ENCODE peak calls at places on chromosomes 12 and 14, in six cellular contexts. One of them, this sample, is unnamed.

GRCh38 chr14:94117856-94118255 is 7.3 kb downstream of the IFI27 start:
- DNase-seq in IMR-90: no peak
- DNase-seq in mesenchymal stem cell: no peak
- DNase-seq in neuronal stem cell: no peak
- DNase-seq in H1: no peak
- DNase-seq in trophoblast cell: no peak
- DNase-seq in this sample: no peak

GRCh38 chr14:105830171-105830570 is 303.8 kb downstream of the TMEM121 start:
- DNase-seq in IMR-90: no peak
- DNase-seq in mesenchymal stem cell: no peak
- DNase-seq in neuronal stem cell: no peak
- DNase-seq in H1: no peak
- DNase-seq in trophoblast cell: no peak
- DNase-seq in this sample: no peak

GRCh38 chr12:113232787-113233585 is 11.7 kb downstream of the TPCN1 start:
- DNase-seq in IMR-90: no peak
- DNase-seq in mesenchymal stem cell: no peak
- DNase-seq in neuronal stem cell: no peak
- DNase-seq in H1: peak
- DNase-seq in trophoblast cell: no peak
- DNase-seq in this sample: peak

GRCh38 chr14:22474730-22475351 is 114.2 kb downstream of the DAD1 start:
- DNase-seq in IMR-90: peak
- DNase-seq in mesenchymal stem cell: no peak
- DNase-seq in neuronal stem cell: no peak
- DNase-seq in H1: no peak
- DNase-seq in trophoblast cell: no peak
- DNase-seq in this sample: no peak

GRCh38 chr12:14845350-14845750 is 2.0 kb upstream of the ART4 start:
- DNase-seq in IMR-90: peak
- DNase-seq in mesenchymal stem cell: peak
- DNase-seq in neuronal stem cell: peak
- DNase-seq in H1: no peak
- DNase-seq in trophoblast cell: peak
- DNase-seq in this sample: no peak

GRCh38 chr14:32662234-32662633 is 276.4 kb upstream of the NPAS3 start:
- DNase-seq in IMR-90: no peak
- DNase-seq in mesenchymal stem cell: peak
- DNase-seq in neuronal stem cell: no peak
- DNase-seq in H1: no peak
- DNase-seq in trophoblast cell: no peak
- DNase-seq in this sample: no peak

GRCh38 chr12:88247241-88247643 is 105.1 kb downstream of the TMTC3 start:
- DNase-seq in IMR-90: peak
- DNase-seq in mesenchymal stem cell: peak
- DNase-seq in neuronal stem cell: no peak
- DNase-seq in H1: no peak
- DNase-seq in trophoblast cell: no peak
- DNase-seq in this sample: no peak

GRCh38 chr12:56315256-56315625 is 547 bp downstream of the CNPY2 start:
- DNase-seq in IMR-90: no peak
- DNase-seq in mesenchymal stem cell: no peak
- DNase-seq in neuronal stem cell: no peak
- DNase-seq in H1: no peak
- DNase-seq in trophoblast cell: no peak
- DNase-seq in this sample: no peak

GRCh38 chr12:128792881-128793280 is 30.9 kb downstream of the SLC15A4 start:
- DNase-seq in IMR-90: no peak
- DNase-seq in mesenchymal stem cell: no peak
- DNase-seq in neuronal stem cell: no peak
- DNase-seq in H1: no peak
- DNase-seq in trophoblast cell: no peak
- DNase-seq in this sample: no peak

GRCh38 chr14:56131004-56131864 is 13.0 kb downstream of the PELI2 start:
- DNase-seq in IMR-90: no peak
- DNase-seq in mesenchymal stem cell: no peak
- DNase-seq in neuronal stem cell: no peak
- DNase-seq in H1: no peak
- DNase-seq in trophoblast cell: no peak
- DNase-seq in this sample: no peak

GRCh38 chr12:103840399-103840880 is 594 bp downstream of the NT5DC3 start:
- DNase-seq in IMR-90: peak
- DNase-seq in mesenchymal stem cell: peak
- DNase-seq in neuronal stem cell: no peak
- DNase-seq in H1: no peak
- DNase-seq in trophoblast cell: no peak
- DNase-seq in this sample: no peak

GRCh38 chr14:18656627-18657026 is 55.7 kb downstream of the OR11H12 start:
- DNase-seq in IMR-90: no peak
- DNase-seq in mesenchymal stem cell: no peak
- DNase-seq in neuronal stem cell: no peak
- DNase-seq in H1: no peak
- DNase-seq in trophoblast cell: no peak
- DNase-seq in this sample: no peak

GRCh38 chr12:116466536-116466935 is 92.6 kb upstream of the MAP1LC3B2 start:
- DNase-seq in IMR-90: peak
- DNase-seq in mesenchymal stem cell: peak
- DNase-seq in neuronal stem cell: no peak
- DNase-seq in H1: no peak
- DNase-seq in trophoblast cell: no peak
- DNase-seq in this sample: no peak

GRCh38 chr14:96586921-96587822 is 85.0 kb downstream of the PAPOLA start:
- DNase-seq in IMR-90: no peak
- DNase-seq in mesenchymal stem cell: no peak
- DNase-seq in neuronal stem cell: no peak
- DNase-seq in H1: no peak
- DNase-seq in trophoblast cell: no peak
- DNase-seq in this sample: peak

GRCh38 chr14:91927216-91927615 is 20.3 kb downstream of the FBLN5 start:
- DNase-seq in IMR-90: peak
- DNase-seq in mesenchymal stem cell: no peak
- DNase-seq in neuronal stem cell: no peak
- DNase-seq in H1: no peak
- DNase-seq in trophoblast cell: no peak
- DNase-seq in this sample: no peak

GRCh38 chr14:80762829-80763228 is 178.7 kb downstream of the CEP128 start:
- DNase-seq in IMR-90: peak
- DNase-seq in mesenchymal stem cell: no peak
- DNase-seq in neuronal stem cell: no peak
- DNase-seq in H1: no peak
- DNase-seq in trophoblast cell: no peak
- DNase-seq in this sample: no peak

GRCh38 chr12:45409966-45410365 is 194.1 kb downstream of the ANO6 start:
- DNase-seq in IMR-90: peak
- DNase-seq in mesenchymal stem cell: no peak
- DNase-seq in neuronal stem cell: no peak
- DNase-seq in H1: no peak
- DNase-seq in trophoblast cell: peak
- DNase-seq in this sample: no peak

GRCh38 chr14:61749867-61750266 is 12.4 kb upstream of the SNAPC1 start:
- DNase-seq in IMR-90: no peak
- DNase-seq in mesenchymal stem cell: peak
- DNase-seq in neuronal stem cell: no peak
- DNase-seq in H1: no peak
- DNase-seq in trophoblast cell: no peak
- DNase-seq in this sample: no peak

GRCh38 chr12:20426191-20426590 is 57.9 kb downstream of the PDE3A start:
- DNase-seq in IMR-90: no peak
- DNase-seq in mesenchymal stem cell: no peak
- DNase-seq in neuronal stem cell: no peak
- DNase-seq in H1: no peak
- DNase-seq in trophoblast cell: no peak
- DNase-seq in this sample: no peak

DNA sequence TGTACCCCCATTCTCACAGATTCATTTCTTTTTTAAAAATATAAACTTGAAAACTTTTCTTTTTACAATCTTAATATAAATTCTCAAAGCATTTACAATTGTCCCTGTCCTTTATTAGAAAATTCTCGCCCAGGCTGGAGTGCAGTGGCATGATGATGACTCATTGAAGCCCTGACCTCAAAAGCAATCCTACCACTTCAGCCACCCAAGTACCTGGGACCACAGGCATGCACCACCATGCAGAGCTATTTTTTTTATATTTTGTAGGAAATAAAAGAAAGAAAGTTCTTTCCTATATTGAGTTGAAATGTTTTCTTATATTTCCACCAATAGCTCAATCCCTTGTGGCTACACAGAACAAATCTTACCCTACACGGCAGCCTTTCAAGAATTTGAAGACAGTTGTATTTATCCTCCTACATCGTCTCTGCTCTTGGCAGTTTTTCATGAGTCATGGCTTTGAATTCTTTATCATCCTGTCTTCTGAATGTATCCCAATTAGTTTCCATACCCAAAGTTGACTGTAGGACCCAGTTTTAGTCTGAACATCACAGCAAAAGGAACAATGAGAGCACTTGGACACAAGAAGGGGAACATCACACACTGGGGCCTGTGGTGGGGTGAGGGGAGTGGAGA is 52.4 kb downstream of the SYT1 start:
- DNase-seq in IMR-90: peak
- DNase-seq in mesenchymal stem cell: peak
- DNase-seq in neuronal stem cell: no peak
- DNase-seq in H1: no peak
- DNase-seq in trophoblast cell: no peak
- DNase-seq in this sample: no peak
- H4K91ac ChIP-seq in IMR-90: no peak
- H4K91ac ChIP-seq in mesenchymal stem cell: no peak
- H4K91ac ChIP-seq in neuronal stem cell: no peak
- H4K91ac ChIP-seq in H1: no peak
- H4K91ac ChIP-seq in trophoblast cell: no peak
- H4K91ac ChIP-seq in this sample: no peak

GRCh38 chr14:64411001-64411400 is 22.8 kb downstream of the MTHFD1 start:
- DNase-seq in IMR-90: no peak
- DNase-seq in mesenchymal stem cell: no peak
- DNase-seq in neuronal stem cell: no peak
- DNase-seq in H1: no peak
- DNase-seq in trophoblast cell: no peak
- DNase-seq in this sample: no peak

GRCh38 chr14:64407329-64407728 is 19.2 kb downstream of the MTHFD1 start:
- DNase-seq in IMR-90: no peak
- DNase-seq in mesenchymal stem cell: no peak
- DNase-seq in neuronal stem cell: no peak
- DNase-seq in H1: no peak
- DNase-seq in trophoblast cell: no peak
- DNase-seq in this sample: no peak

GRCh38 chr14:64410084-64410774 is 22.1 kb downstream of the MTHFD1 start:
- DNase-seq in IMR-90: peak
- DNase-seq in mesenchymal stem cell: peak
- DNase-seq in neuronal stem cell: no peak
- DNase-seq in H1: no peak
- DNase-seq in trophoblast cell: peak
- DNase-seq in this sample: peak

GRCh38 chr14:64412237-64412636 is 24.1 kb downstream of the MTHFD1 start:
- DNase-seq in IMR-90: no peak
- DNase-seq in mesenchymal stem cell: no peak
- DNase-seq in neuronal stem cell: no peak
- DNase-seq in H1: no peak
- DNase-seq in trophoblast cell: no peak
- DNase-seq in this sample: no peak

GRCh38 chr14:64409509-64409908 is 21.4 kb downstream of the MTHFD1 start:
- DNase-seq in IMR-90: no peak
- DNase-seq in mesenchymal stem cell: no peak
- DNase-seq in neuronal stem cell: no peak
- DNase-seq in H1: no peak
- DNase-seq in trophoblast cell: no peak
- DNase-seq in this sample: no peak
- H4K91ac ChIP-seq in IMR-90: no peak
- H4K91ac ChIP-seq in mesenchymal stem cell: no peak
- H4K91ac ChIP-seq in neuronal stem cell: no peak
- H4K91ac ChIP-seq in H1: no peak
- H4K91ac ChIP-seq in trophoblast cell: no peak
- H4K91ac ChIP-seq in this sample: no peak

GRCh38 chr12:5292651-5293050 is 139.3 kb upstream of the NTF3 start:
- DNase-seq in IMR-90: no peak
- DNase-seq in mesenchymal stem cell: no peak
- DNase-seq in neuronal stem cell: no peak
- DNase-seq in H1: no peak
- DNase-seq in trophoblast cell: no peak
- DNase-seq in this sample: no peak
- H4K91ac ChIP-seq in IMR-90: no peak
- H4K91ac ChIP-seq in mesenchymal stem cell: no peak
- H4K91ac ChIP-seq in neuronal stem cell: no peak
- H4K91ac ChIP-seq in H1: no peak
- H4K91ac ChIP-seq in trophoblast cell: no peak
- H4K91ac ChIP-seq in this sample: no peak

GRCh38 chr14:103089386-103090335 is 4.9 kb upstream of the EXOC3L4 start:
- DNase-seq in IMR-90: no peak
- DNase-seq in mesenchymal stem cell: no peak
- DNase-seq in neuronal stem cell: no peak
- DNase-seq in H1: no peak
- DNase-seq in trophoblast cell: no peak
- DNase-seq in this sample: no peak

GRCh38 chr14:103091883-103092222 is 2.7 kb upstream of the EXOC3L4 start:
- DNase-seq in IMR-90: no peak
- DNase-seq in mesenchymal stem cell: no peak
- DNase-seq in neuronal stem cell: no peak
- DNase-seq in H1: no peak
- DNase-seq in trophoblast cell: no peak
- DNase-seq in this sample: no peak

GRCh38 chr14:103090481-103091020 is 4.0 kb upstream of the EXOC3L4 start:
- DNase-seq in IMR-90: no peak
- DNase-seq in mesenchymal stem cell: no peak
- DNase-seq in neuronal stem cell: no peak
- DNase-seq in H1: no peak
- DNase-seq in trophoblast cell: no peak
- DNase-seq in this sample: no peak

GRCh38 chr14:103088921-103089320 is 4.9 kb downstream of the LBHD2 start:
- DNase-seq in IMR-90: no peak
- DNase-seq in mesenchymal stem cell: no peak
- DNase-seq in neuronal stem cell: no peak
- DNase-seq in H1: no peak
- DNase-seq in trophoblast cell: no peak
- DNase-seq in this sample: no peak

DNA sequence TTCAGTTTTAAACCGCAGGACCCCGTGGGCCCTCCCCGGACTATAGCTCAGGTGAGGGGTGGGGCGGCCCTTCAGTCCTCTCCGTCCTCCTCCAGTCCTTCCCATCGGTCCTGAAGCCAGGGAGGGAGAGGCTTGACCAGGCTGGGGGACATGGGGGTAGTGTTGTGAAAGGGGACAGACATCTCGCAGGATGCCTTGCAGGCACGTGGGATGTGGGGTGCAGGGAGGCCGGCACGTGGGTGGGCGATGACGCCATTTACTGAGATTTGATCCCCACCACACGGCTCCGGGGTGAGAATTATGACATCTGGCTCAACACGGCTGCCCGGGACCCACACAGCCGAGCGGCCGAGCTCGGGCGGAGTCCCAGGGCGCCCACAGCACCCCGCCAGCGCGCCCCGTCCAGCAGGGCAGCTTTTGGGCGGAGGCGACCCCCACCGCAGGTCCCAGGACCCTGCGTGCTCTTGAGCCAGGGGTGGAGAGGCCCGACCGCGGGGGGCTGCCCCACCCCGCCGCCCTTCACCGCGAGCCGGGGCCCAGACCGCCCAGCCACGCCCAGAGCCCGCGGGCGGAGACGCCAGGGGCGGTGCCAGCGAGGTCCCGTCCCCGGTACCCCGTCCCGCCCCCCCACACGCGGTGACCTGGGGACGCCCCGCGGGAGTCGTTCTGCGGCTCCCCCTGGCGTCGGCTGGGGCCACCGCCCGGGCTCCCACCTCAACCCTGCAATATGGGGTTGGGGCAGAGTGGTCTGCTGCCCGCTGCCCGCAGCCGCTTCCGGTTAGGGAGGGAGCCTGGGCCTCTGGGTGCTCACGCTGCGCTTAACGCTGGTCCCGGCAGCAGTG is 3.3 kb upstream of the EXOC3L4 start:
- DNase-seq in IMR-90: peak
- DNase-seq in mesenchymal stem cell: peak
- DNase-seq in neuronal stem cell: peak
- DNase-seq in H1: peak
- DNase-seq in trophoblast cell: no peak
- DNase-seq in this sample: peak
- H4K91ac ChIP-seq in IMR-90: no peak
- H4K91ac ChIP-seq in mesenchymal stem cell: peak
- H4K91ac ChIP-seq in neuronal stem cell: no peak
- H4K91ac ChIP-seq in H1: no peak
- H4K91ac ChIP-seq in trophoblast cell: no peak
- H4K91ac ChIP-seq in this sample: no peak

This sample was measured in H9.